ENCODE peak calls at places on chromosomes 13 and 19, in eight cellular contexts. U, B, R, F, S, J, V and T are unnamed samples. For H3K4me1, the result is how much of the 10 kb centered on the place peaks cover.

GRCh38 chr13:48761256-48761655 is 107.5 kb downstream of the CYSLTR2 start:
- DNase-seq in R (no peak), B (no peak), J (no peak), S (no peak), U (no peak), F (no peak), V (no peak), T (no peak)

GRCh38 chr19:49442354-49442753 is 1.0 kb upstream of the SLC17A7 start:
- DNase-seq in B (peak), V (peak), J (no peak), F (no peak), U (no peak), R (no peak), S (peak), T (peak)

GRCh38 chr19:29643361-29643935 is 21.8 kb upstream of the PLEKHF1 start:
- DNase-seq in S (no peak), J (no peak), B (no peak), F (no peak), R (no peak), V (no peak), U (no peak), T (no peak)

GRCh38 chr19:32337176-32337808 is 8.1 kb upstream of the ZNF507 start:
- DNase-seq in U (no peak), J (no peak), B (no peak), S (no peak), F (no peak), V (no peak), R (no peak), T (no peak)

GRCh38 chr13:96781141-96781540 is 213.1 kb downstream of the OXGR1 start:
- DNase-seq in V (peak), J (peak), R (peak), B (no peak), S (no peak), F (no peak), U (no peak), T (peak)

GRCh38 chr19:46351241-46352041 is 4.6 kb downstream of the PPP5C start:
- DNase-seq in S (peak), J (peak), B (peak), F (peak), V (peak), U (peak), R (peak), T (no peak)

GRCh38 chr13:94620286-94620896 is 18.7 kb downstream of the GPR180 start:
- DNase-seq in S (no peak), R (peak), F (peak), B (peak), J (no peak), V (no peak), U (no peak), T (no peak)

GRCh38 chr13:110001622-110002275 is 215.4 kb upstream of the IRS2 start:
- DNase-seq in J (no peak), B (no peak), V (no peak), S (no peak), F (no peak), R (peak), U (no peak), T (no peak)

GRCh38 chr19:48194041-48194871 is 23.8 kb downstream of the ZSWIM9 start:
- DNase-seq in V (peak), U (no peak), S (no peak), J (no peak), B (no peak), F (no peak), R (no peak), T (no peak)

DNA sequence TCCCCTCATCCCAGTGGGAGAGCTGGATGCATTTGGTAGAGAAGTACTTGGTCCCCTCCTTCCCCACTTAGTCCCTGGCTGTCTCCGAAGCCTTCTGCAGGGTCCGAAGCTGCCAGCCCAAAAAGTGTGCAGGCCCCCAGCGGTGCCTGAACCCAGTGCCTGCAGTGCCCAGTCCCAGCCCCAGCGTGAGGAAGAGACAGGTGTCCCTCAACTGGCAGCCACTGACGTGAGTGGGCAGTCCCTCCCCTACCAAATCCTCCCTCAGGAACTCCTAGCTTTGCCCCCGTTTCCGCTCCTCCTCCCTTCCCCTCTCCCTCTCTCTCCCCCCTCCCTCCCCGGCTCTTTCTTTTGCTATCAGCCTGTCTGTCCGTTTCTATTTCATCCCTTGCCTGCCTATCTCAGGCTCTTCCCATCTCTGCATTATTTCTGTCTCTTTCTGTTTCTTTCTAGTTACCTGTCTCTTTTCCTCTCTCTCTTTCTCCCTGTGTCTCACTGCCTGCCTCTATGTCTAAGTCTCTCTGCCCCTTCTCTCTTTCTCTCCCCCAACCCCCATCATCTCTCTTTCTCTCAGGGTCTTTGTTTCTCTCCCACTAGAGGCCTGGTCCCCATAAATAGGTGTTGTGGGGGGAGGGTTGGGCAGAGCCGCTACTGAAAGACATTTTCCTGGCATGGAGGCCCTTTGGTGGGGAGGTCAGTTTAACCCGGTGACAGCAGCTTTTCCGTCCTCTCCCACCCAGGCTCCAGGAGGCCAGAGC is 1.7 kb upstream of the LTBP4 start:
- DNase-seq in U (no peak), F (peak), B (peak), R (no peak), S (no peak), J (no peak), V (peak), T (no peak)
- H3K4me1 ChIP-seq in U (under half), F (half or more), B (under half), R (under half), S (under half), J (half or more), V (under half), T (under half)

GRCh38 chr13:44815507-44816074 is 173.7 kb downstream of the NUFIP1 start:
- DNase-seq in B (peak), J (no peak), U (peak), S (no peak), R (peak), V (no peak), F (no peak), T (peak)
- H3K4me1 ChIP-seq in B (under half), J (half or more), U (under half), S (under half), R (under half), V (under half), F (under half), T (under half)

GRCh38 chr19:28292822-28293500 is 920.0 kb downstream of the UQCRFS1 start:
- DNase-seq in F (no peak), V (no peak), S (no peak), U (no peak), B (no peak), R (no peak), J (no peak), T (no peak)
- H3K4me1 ChIP-seq in F (under half), V (under half), S (under half), U (under half), B (under half), R (under half), J (under half), T (under half)

DNA sequence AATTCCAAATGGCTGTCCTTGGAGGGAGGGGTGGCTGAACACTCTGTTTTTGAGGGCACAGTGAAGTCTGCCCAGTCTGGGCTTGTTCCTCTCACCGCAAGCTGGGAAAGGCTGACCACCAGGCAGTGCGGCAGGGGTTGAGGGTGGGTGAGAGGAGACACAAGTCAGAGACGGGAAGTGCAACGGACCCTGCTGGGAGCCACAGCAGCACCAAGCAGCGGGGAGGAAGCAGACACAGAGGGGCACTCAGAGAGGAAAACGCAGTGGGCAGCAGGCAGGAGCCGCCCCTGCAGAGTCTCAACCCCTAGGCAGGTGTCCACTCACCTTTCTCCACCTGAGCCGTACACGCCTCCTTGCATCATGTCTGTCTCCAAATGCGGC is 15.6 kb downstream of the AKAP8L start:
- DNase-seq in B (no peak), R (no peak), J (no peak), U (no peak), F (no peak), S (no peak), V (peak), T (no peak)
- H3K4me1 ChIP-seq in B (under half), R (under half), J (half or more), U (under half), F (under half), S (half or more), V (under half), T (under half)

GRCh38 chr19:40717325-40717879 is 490 bp downstream of the ITPKC start:
- DNase-seq in F (no peak), U (peak), B (no peak), V (no peak), J (no peak), S (peak), R (peak), T (peak)
- H3K4me1 ChIP-seq in F (under half), U (under half), B (under half), V (under half), J (half or more), S (under half), R (under half), T (half or more)

GRCh38 chr13:32033744-32034143 is 2.2 kb downstream of the FRY start:
- DNase-seq in B (no peak), F (no peak), S (no peak), V (no peak), R (no peak), U (no peak), J (no peak), T (no peak)

GRCh38 chr13:32031815-32032345 is 306 bp downstream of the FRY start:
- DNase-seq in R (no peak), V (no peak), S (no peak), J (no peak), U (no peak), B (no peak), F (no peak), T (no peak)

GRCh38 chr13:32031025-32031814 is at the start of gene FRY:
- DNase-seq in U (peak), J (peak), S (peak), R (peak), V (peak), B (peak), F (peak), T (peak)

GRCh38 chr13:32035701-32036100 is 4.1 kb downstream of the FRY start:
- DNase-seq in S (no peak), V (no peak), R (no peak), F (no peak), J (no peak), B (no peak), U (no peak), T (no peak)

GRCh38 chr13:32032780-32033179 is 1.2 kb downstream of the FRY start:
- DNase-seq in F (no peak), U (no peak), S (no peak), V (no peak), R (no peak), B (no peak), J (no peak), T (no peak)
- H3K4me1 ChIP-seq in F (under half), U (under half), S (under half), V (under half), R (under half), B (under half), J (under half), T (under half)